ENCODE peak calls at places on chromosomes 1 and 21, in eight cellular contexts. P, I, G, K, M, H, W and V are unnamed samples.

GRCh38 chr21:40143822-40144525 is 276.7 kb downstream of the PCP4 start:
- DNase-seq in W (no peak), K (peak; percentile 52), M (peak; percentile 6), P (peak; percentile 18), I (peak; percentile 77), G (peak; percentile 37), H (peak; percentile 61), V (peak; percentile 85)

GRCh38 chr1:209485167-209485566 is 98.3 kb upstream of the CAMK1G start:
- DNase-seq in P (peak; percentile 51), W (peak; percentile 94), H (peak; percentile 46), I (no peak), M (no peak), K (no peak), G (peak; percentile 81), V (peak; percentile 3)

GRCh38 chr1:101520302-101520701 is 283.5 kb downstream of the S1PR1 start:
- DNase-seq in M (peak; percentile 32), H (peak; percentile 71), I (peak; percentile 77), G (peak; percentile 61), K (peak; percentile 72), W (no peak), P (peak; percentile 26), V (peak; percentile 73)

GRCh38 chr21:42839271-42840231 is 39.8 kb downstream of the WDR4 start:
- DNase-seq in M (no peak), I (no peak), W (no peak), P (no peak), G (no peak), H (no peak), K (no peak), V (no peak)

GRCh38 chr1:31581821-31582810 is 5.8 kb downstream of the TINAGL1 start:
- DNase-seq in H (peak; percentile 42), P (no peak), I (no peak), W (peak; percentile 66), G (no peak), K (peak; percentile 31), M (no peak), V (no peak)

GRCh38 chr1:41394918-41395598 is 33.8 kb downstream of the FOXO6 start:
- DNase-seq in H (no peak), P (no peak), K (peak; percentile 85), I (peak; percentile 94), W (no peak), G (no peak), M (no peak), V (no peak)

GRCh38 chr1:54581621-54582035 is 33.6 kb downstream of the ACOT11 start:
- DNase-seq in M (peak; percentile 29), G (peak; percentile 82), H (peak; percentile 96), K (no peak), P (peak; percentile 71), I (no peak), W (peak; percentile 76), V (peak; percentile 77)

GRCh38 chr1:23799570-23800395 is 771 bp downstream of the GALE start:
- DNase-seq in P (peak; percentile 56), W (peak; percentile 62), I (peak; percentile 75), M (peak; percentile 77), K (peak; percentile 93), G (peak; percentile 73), H (peak; percentile 52), V (peak; percentile 63)

GRCh38 chr1:18776777-18777176 is 82.7 kb downstream of the TAS1R2 start:
- DNase-seq in G (no peak), K (peak; percentile 18), P (no peak), I (no peak), W (no peak), M (no peak), H (no peak), V (no peak)

GRCh38 chr1:198157847-198158765 is 1.3 kb downstream of the NEK7 start:
- DNase-seq in W (no peak), K (peak; percentile 73), G (peak; percentile 52), M (no peak), I (peak; percentile 15), H (peak; percentile 63), P (peak; percentile 57), V (peak; percentile 60)

GRCh38 chr21:34187935-34188334 is 114.6 kb downstream of the MRPS6 start:
- DNase-seq in M (no peak), W (no peak), I (no peak), G (no peak), H (peak; percentile 68), K (no peak), P (no peak), V (peak; percentile 52)

GRCh38 chr1:176601358-176601757 is 138.4 kb downstream of the PAPPA2 start:
- DNase-seq in W (no peak), I (no peak), M (no peak), P (no peak), H (peak; percentile 30), G (no peak), K (no peak), V (no peak)

GRCh38 chr1:99266731-99267130 is 2.4 kb downstream of the PLPPR4 start:
- DNase-seq in G (peak; percentile 89), M (no peak), W (no peak), H (peak; percentile 85), P (peak; percentile 96), I (no peak), K (no peak), V (peak; percentile 74)

GRCh38 chr1:44676484-44677200 is 2.1 kb downstream of the ARMH1 start:
- DNase-seq in I (no peak), H (peak; percentile 59), M (no peak), P (peak; percentile 77), K (no peak), W (no peak), G (peak; percentile 81), V (peak; percentile 22)

GRCh38 chr1:205373022-205373421 is 16.3 kb upstream of the KLHDC8A start:
- DNase-seq in W (no peak), M (no peak), K (peak; percentile 47), I (no peak), P (peak; percentile 16), H (peak; percentile 41), G (peak; percentile 12), V (no peak)

GRCh38 chr1:93964777-93965200 is 55.6 kb upstream of the GCLM start:
- DNase-seq in P (peak; percentile 69), M (no peak), I (no peak), G (peak; percentile 7), H (peak; percentile 58), K (peak; percentile 11), W (peak; percentile 49), V (peak; percentile 20)

GRCh38 chr1:18948913-18949688 is 7.4 kb downstream of the IFFO2 start:
- DNase-seq in G (peak; percentile 70), M (no peak), H (peak; percentile 94), I (peak; percentile 37), K (no peak), W (no peak), P (peak; percentile 71), V (peak; percentile 65)

GRCh38 chr1:180842890-180843289 is 69.8 kb upstream of the KIAA1614 start:
- DNase-seq in G (peak; percentile 12), W (no peak), K (peak; percentile 17), M (no peak), H (peak; percentile 13), I (peak; percentile 58), P (peak; percentile 19), V (no peak)

GRCh38 chr1:5751171-5751556 is 241.1 kb downstream of the NPHP4 start:
- DNase-seq in I (no peak), K (no peak), G (no peak), W (no peak), M (no peak), H (no peak), P (no peak), V (no peak)

GRCh38 chr1:204887846-204888245 is 17.2 kb downstream of the NFASC start:
- DNase-seq in W (no peak), H (no peak), M (no peak), P (no peak), I (no peak), G (no peak), K (no peak), V (no peak)

GRCh38 chr21:32702702-32703101 is 25.1 kb downstream of the SYNJ1 start:
- DNase-seq in K (peak; percentile 60), M (no peak), G (peak; percentile 22), I (no peak), W (no peak), H (peak; percentile 71), P (peak; percentile 89), V (no peak)

GRCh38 chr1:119679223-119679622 is 31.2 kb upstream of the ZNF697 start:
- DNase-seq in G (no peak), M (no peak), I (peak; percentile 39), P (no peak), K (peak; percentile 62), W (no peak), H (no peak), V (no peak)

GRCh38 chr21:29018540-29018939 is 609 bp downstream of the RWDD2B start:
- DNase-seq in G (peak; percentile 20), P (no peak), H (peak; percentile 52), W (no peak), I (no peak), M (no peak), K (no peak), V (peak; percentile 30)
- H3K4me3 ChIP-seq in G (peak overlapping the region; percentile 87), P (peak overlapping the region; percentile 81), H (peak overlapping the region; percentile 76), W (peak overlapping the region; percentile 84), I (peak overlapping the region; percentile 80), M (peak overlapping the region; percentile 91), K (no peak overlapping the region), V (peak overlapping the region; percentile 91)

GRCh38 chr1:56188216-56188615 is 391.1 kb downstream of the PLPP3 start:
- DNase-seq in M (no peak), H (no peak), K (no peak), G (no peak), I (peak; percentile 13), W (no peak), P (no peak), V (no peak)

GRCh38 chr1:56187410-56187809 is 392.0 kb downstream of the PLPP3 start:
- DNase-seq in W (no peak), G (peak; percentile 43), H (no peak), I (no peak), K (no peak), M (no peak), P (no peak), V (peak; percentile 45)

GRCh38 chr1:56189454-56189853 is 389.9 kb downstream of the PLPP3 start:
- DNase-seq in G (no peak), I (no peak), H (no peak), M (no peak), W (no peak), P (no peak), K (peak; percentile 26), V (no peak)

GRCh38 chr1:56189946-56190920 is 389.1 kb downstream of the PLPP3 start:
- DNase-seq in H (no peak), I (peak; percentile 76), G (no peak), P (no peak), M (peak; percentile 6), K (peak; percentile 74), W (no peak), V (no peak)

GRCh38 chr1:56188855-56189254 is 390.5 kb downstream of the PLPP3 start:
- DNase-seq in I (peak; percentile 87), H (no peak), P (no peak), K (no peak), G (no peak), W (no peak), M (no peak), V (no peak)
- H3K9ac ChIP-seq in I (no peak overlapping the region), H (no peak overlapping the region), P (no peak overlapping the region), K (no peak overlapping the region), G (no peak overlapping the region), W (no peak overlapping the region), M (no peak overlapping the region), V (no peak overlapping the region)

GRCh38 chr1:79052829-79053449 is 46.4 kb upstream of the ADGRL4 start:
- DNase-seq in I (no peak), P (no peak), M (no peak), G (no peak), H (no peak), W (no peak), K (no peak), V (peak; percentile 3)
- H3K4me3 ChIP-seq in I (no peak overlapping the region), P (no peak overlapping the region), M (no peak overlapping the region), G (peak overlapping the region; percentile 40), H (peak overlapping the region; percentile 38), W (no peak overlapping the region), K (no peak overlapping the region), V (peak overlapping the region; percentile 82)

GRCh38 chr1:203328714-203329122 is 22.2 kb downstream of the FMOD start:
- DNase-seq in H (no peak), K (peak; percentile 34), P (no peak), I (peak; percentile 80), M (no peak), G (no peak), W (no peak), V (no peak)
- H3K9ac ChIP-seq in H (no peak overlapping the region), K (no peak overlapping the region), P (no peak overlapping the region), I (no peak overlapping the region), M (no peak overlapping the region), G (no peak overlapping the region), W (no peak overlapping the region), V (no peak overlapping the region)